ENCODE peak calls at places on chromosomes 16 and 17, in six cellular contexts. X is endothelial cell of umbilical vein, O is A549, Q is GM12878, K is HepG2, V is K562. Y is an unnamed sample.
A peak's percentile ranks its signal among the peaks of the same experiment; 100 is the strongest.

GRCh38 chr16:1823821-1824220 is 2.8 kb downstream of the HAGH start:
- DNase-seq in O (peak; percentile 70), X (peak; percentile 58), Q (no peak), K (peak; percentile 75), V (peak; percentile 38), Y (peak; percentile 83)

GRCh38 chr16:17058471-17058870 is 412.3 kb downstream of the XYLT1 start:
- DNase-seq in X (no peak), O (no peak), Q (no peak), K (no peak), V (no peak), Y (no peak)

GRCh38 chr16:996672-997071 is 15.1 kb downstream of the SOX8 start:
- DNase-seq in O (no peak), K (no peak), X (no peak), V (no peak), Q (no peak), Y (no peak)

GRCh38 chr16:54409982-54410381 is 123.4 kb upstream of the IRX3 start:
- DNase-seq in O (no peak), X (no peak), V (no peak), K (no peak), Q (no peak), Y (peak; percentile 61)

GRCh38 chr16:13139661-13140241 is 238.4 kb downstream of the SHISA9 start:
- DNase-seq in K (no peak), Q (no peak), V (no peak), X (no peak), O (no peak), Y (no peak)

GRCh38 chr17:39352511-39352910 is 48.9 kb downstream of the FBXL20 start:
- DNase-seq in K (no peak), X (peak; percentile 21), O (no peak), Q (no peak), V (no peak), Y (no peak)

GRCh38 chr17:75191584-75191983 is 8.8 kb upstream of the SUMO2 start:
- DNase-seq in O (no peak), Q (no peak), V (no peak), K (no peak), X (no peak), Y (peak; percentile 69)

GRCh38 chr16:85136705-85137322 is 24.5 kb upstream of the CIBAR2 start:
- DNase-seq in V (no peak), K (peak; percentile 95), X (no peak), O (peak; percentile 38), Q (no peak), Y (no peak)

GRCh38 chr17:19768046-19768782 is 20.1 kb upstream of the ALDH3A1 start:
- DNase-seq in K (no peak), Q (no peak), O (no peak), X (peak; percentile 74), V (no peak), Y (no peak)

GRCh38 chr16:58099097-58099955 is 29.9 kb downstream of the CFAP20 start:
- DNase-seq in V (no peak), O (no peak), Q (no peak), X (no peak), K (no peak), Y (no peak)

GRCh38 chr17:41024702-41025101 is 2.3 kb downstream of the KRTAP1-5 start:
- DNase-seq in O (no peak), K (no peak), X (no peak), V (no peak), Q (no peak), Y (peak; percentile 1)

GRCh38 chr17:57373071-57373470 is 116.7 kb downstream of the MSI2 start:
- DNase-seq in O (no peak), V (no peak), X (no peak), Q (no peak), K (peak; percentile 49), Y (no peak)

GRCh38 chr16:17518441-17518840 is 47.7 kb upstream of the XYLT1 start:
- DNase-seq in O (no peak), K (no peak), Q (no peak), V (no peak), X (no peak), Y (no peak)

GRCh38 chr17:58329808-58330543 is 1.4 kb upstream of the TSPOAP1 start:
- DNase-seq in X (no peak), Q (peak; percentile 85), K (no peak), O (no peak), V (no peak), Y (peak; percentile 82)

GRCh38 chr17:58533616-58534188 is 19.3 kb upstream of the MTMR4 start:
- DNase-seq in O (no peak), Q (no peak), K (no peak), X (no peak), V (no peak), Y (no peak)

GRCh38 chr17:58387834-58388233 is 29.5 kb downstream of the RNF43 start:
- DNase-seq in O (peak; percentile 39), V (no peak), X (no peak), K (no peak), Q (no peak), Y (no peak)

GRCh38 chr17:28733346-28733745 is 4.8 kb downstream of the NEK8 start:
- DNase-seq in O (no peak), Q (no peak), X (no peak), K (no peak), V (no peak), Y (no peak)

GRCh38 chr17:5234645-5235576 is at the start of gene SCIMP:
- DNase-seq in V (no peak), K (no peak), Q (peak; percentile 82), X (no peak), O (no peak), Y (peak; percentile 77)

GRCh38 chr17:4551796-4552525 is 3.2 kb downstream of the MYBBP1A start:
- DNase-seq in O (no peak), Q (no peak), X (no peak), V (no peak), K (no peak), Y (no peak)

GRCh38 chr16:2499890-2500633 is 13.7 kb upstream of the ATP6V0C start:
- DNase-seq in O (no peak), V (no peak), K (no peak), X (no peak), Q (no peak), Y (no peak)

GRCh38 chr16:86142801-86143236 is 243.9 kb downstream of the IRF8 start:
- DNase-seq in Q (peak; percentile 38), V (no peak), X (no peak), O (no peak), K (no peak), Y (no peak)

GRCh38 chr16:65413861-65414260 is 292.0 kb upstream of the CDH11 start:
- DNase-seq in V (no peak), Q (no peak), K (no peak), O (no peak), X (no peak), Y (no peak)

GRCh38 chr16:65415460-65415859 is 293.6 kb upstream of the CDH11 start:
- DNase-seq in Q (no peak), O (no peak), V (no peak), K (no peak), X (no peak), Y (no peak)

GRCh38 chr16:65410801-65411200 is 288.9 kb upstream of the CDH11 start:
- DNase-seq in O (no peak), V (no peak), Q (no peak), X (no peak), K (no peak), Y (no peak)

GRCh38 chr16:65418435-65418834 is 296.6 kb upstream of the CDH11 start:
- DNase-seq in K (no peak), O (no peak), X (no peak), Q (no peak), V (no peak), Y (no peak)

GRCh38 chr16:65414284-65414984 is 292.6 kb upstream of the CDH11 start:
- DNase-seq in V (no peak), K (no peak), X (peak; percentile 18), O (no peak), Q (no peak), Y (peak; percentile 27)
- TF ChIP-seq CTCF in V (no peak), K (no peak), X (no peak), O (no peak), Q (no peak), Y (no peak)

GRCh38 chr16:75620326-75621169 is 2.5 kb downstream of the ADAT1 start:
- DNase-seq in V (peak; percentile 66), O (no peak), K (no peak), X (no peak), Q (no peak), Y (no peak)

GRCh38 chr16:75621170-75621477 is 2.0 kb downstream of the ADAT1 start:
- DNase-seq in X (peak; percentile 58), V (peak; percentile 53), Q (no peak), K (peak; percentile 53), O (peak; percentile 44), Y (peak; percentile 53)

GRCh38 chr16:75624921-75625334 is 1.8 kb upstream of the ADAT1 start:
- DNase-seq in V (peak; percentile 61), X (no peak), K (peak; percentile 41), O (peak; percentile 37), Q (no peak), Y (peak; percentile 78)

GRCh38 chr16:75626806-75627205 is 3.7 kb upstream of the ADAT1 start:
- DNase-seq in Q (no peak), O (no peak), V (no peak), X (no peak), K (no peak), Y (no peak)

GRCh38 chr16:75622762-75623605 is at the start of gene ADAT1:
- DNase-seq in V (peak; percentile 90), Q (peak; percentile 82), K (peak; percentile 97), X (peak; percentile 99), O (peak; percentile 98), Y (peak; percentile 98)
- TF ChIP-seq POLR2A in V (peak; percentile 92), Q (peak; percentile 95), K (peak; percentile 89), X (peak; percentile 95), O (peak; percentile 88), Y (peak; percentile 68)

GRCh38 chr16:75011634-75012307 is 12.9 kb downstream of the ZNRF1 start:
- DNase-seq in V (no peak), X (peak; percentile 89), K (no peak), O (peak; percentile 59), Q (peak; percentile 92), Y (peak; percentile 87)
- TF ChIP-seq MYC in V (no peak), X (no peak), K (no peak), O (no peak), Q (no peak), Y (no peak)

GRCh38 chr17:17782425-17783120 is 54.2 kb downstream of the SREBF1 start:
- DNase-seq in V (peak; percentile 46), Q (no peak), O (no peak), X (no peak), K (no peak), Y (peak; percentile 38)
- TF ChIP-seq CTCF in V (no peak), Q (no peak), O (no peak), X (no peak), K (no peak), Y (no peak)

GRCh38 chr16:21652451-21652850 is at the start of gene IGSF6:
- DNase-seq in Q (no peak), O (no peak), X (no peak), V (no peak), K (no peak), Y (no peak)
- TF ChIP-seq POLR2A in Q (no peak), O (no peak), X (no peak), V (no peak), K (no peak), Y (no peak)

Y was measured in NB4.